ENCODE peak calls at places on chromosomes 2 and 18, in four cellular contexts. One of them, this sample, is unnamed.

GRCh38 chr2:150127995-150128394 is 359.5 kb downstream of the RND3 start:
- DNase-seq in Jurkat, Clone E6-1: no peak
- DNase-seq in gastrocnemius medialis: no peak
- DNase-seq in cardiac fibroblast: peak; percentile 62
- DNase-seq in this sample: no peak

GRCh38 chr2:226087051-226087450 is 687.5 kb downstream of the NYAP2 start:
- DNase-seq in gastrocnemius medialis: peak; percentile 18
- DNase-seq in Jurkat, Clone E6-1: no peak
- DNase-seq in cardiac fibroblast: no peak
- DNase-seq in this sample: no peak

GRCh38 chr2:66717491-66717890 is 282.6 kb downstream of the MEIS1 start:
- DNase-seq in Jurkat, Clone E6-1: no peak
- DNase-seq in cardiac fibroblast: no peak
- DNase-seq in gastrocnemius medialis: no peak
- DNase-seq in this sample: no peak

GRCh38 chr2:233857511-233858118 is 3.3 kb upstream of the HJURP start:
- DNase-seq in Jurkat, Clone E6-1: no peak
- DNase-seq in cardiac fibroblast: peak; percentile 26
- DNase-seq in gastrocnemius medialis: no peak
- DNase-seq in this sample: no peak

GRCh38 chr2:135473567-135473966 is 57.5 kb downstream of the ZRANB3 start:
- DNase-seq in Jurkat, Clone E6-1: peak; percentile 25
- DNase-seq in cardiac fibroblast: peak; percentile 44
- DNase-seq in gastrocnemius medialis: no peak
- DNase-seq in this sample: no peak

GRCh38 chr18:58195278-58195721 is 151.3 kb downstream of the NEDD4L start:
- DNase-seq in Jurkat, Clone E6-1: no peak
- DNase-seq in cardiac fibroblast: no peak
- DNase-seq in gastrocnemius medialis: no peak
- DNase-seq in this sample: no peak

GRCh38 chr2:26809876-26810577 is 24.2 kb downstream of the CENPA start:
- DNase-seq in gastrocnemius medialis: no peak
- DNase-seq in Jurkat, Clone E6-1: peak; percentile 95
- DNase-seq in cardiac fibroblast: no peak
- DNase-seq in this sample: no peak

GRCh38 chr2:130824492-130825061 is 12.1 kb upstream of the ARHGEF4 start:
- DNase-seq in Jurkat, Clone E6-1: peak; percentile 61
- DNase-seq in cardiac fibroblast: peak; percentile 89
- DNase-seq in gastrocnemius medialis: no peak
- DNase-seq in this sample: peak; percentile 72

GRCh38 chr2:164542584-164543021 is 78.7 kb downstream of the GRB14 start:
- DNase-seq in gastrocnemius medialis: no peak
- DNase-seq in Jurkat, Clone E6-1: no peak
- DNase-seq in cardiac fibroblast: peak; percentile 57
- DNase-seq in this sample: peak; percentile 27

GRCh38 chr2:19228720-19229119 is 129.7 kb downstream of the OSR1 start:
- DNase-seq in Jurkat, Clone E6-1: no peak
- DNase-seq in gastrocnemius medialis: no peak
- DNase-seq in cardiac fibroblast: no peak
- DNase-seq in this sample: no peak

GRCh38 chr2:39657538-39657937 is 8.2 kb upstream of the TMEM178A start:
- DNase-seq in cardiac fibroblast: no peak
- DNase-seq in gastrocnemius medialis: no peak
- DNase-seq in Jurkat, Clone E6-1: no peak
- DNase-seq in this sample: no peak

GRCh38 chr2:10220516-10221391 is 82.0 kb upstream of the HPCAL1 start:
- DNase-seq in Jurkat, Clone E6-1: no peak
- DNase-seq in cardiac fibroblast: peak; percentile 45
- DNase-seq in gastrocnemius medialis: no peak
- DNase-seq in this sample: peak; percentile 52

GRCh38 chr2:25566694-25567093 is 106.7 kb downstream of the DTNB start:
- DNase-seq in gastrocnemius medialis: no peak
- DNase-seq in Jurkat, Clone E6-1: no peak
- DNase-seq in cardiac fibroblast: peak; percentile 74
- DNase-seq in this sample: no peak

GRCh38 chr2:58585233-58585632 is 344.1 kb upstream of the FANCL start:
- DNase-seq in Jurkat, Clone E6-1: no peak
- DNase-seq in gastrocnemius medialis: no peak
- DNase-seq in cardiac fibroblast: no peak
- DNase-seq in this sample: no peak

GRCh38 chr2:174835797-174836255 is 71.6 kb upstream of the CHRNA1 start:
- DNase-seq in gastrocnemius medialis: no peak
- DNase-seq in Jurkat, Clone E6-1: no peak
- DNase-seq in cardiac fibroblast: peak; percentile 83
- DNase-seq in this sample: peak; percentile 80

GRCh38 chr2:159811232-159811631 is 13.2 kb upstream of the CD302 start:
- DNase-seq in cardiac fibroblast: no peak
- DNase-seq in gastrocnemius medialis: no peak
- DNase-seq in Jurkat, Clone E6-1: no peak
- DNase-seq in this sample: no peak

GRCh38 chr2:131011481-131011880 is 81.8 kb downstream of the FAM168B start:
- DNase-seq in gastrocnemius medialis: no peak
- DNase-seq in Jurkat, Clone E6-1: no peak
- DNase-seq in cardiac fibroblast: no peak
- DNase-seq in this sample: no peak

GRCh38 chr2:16438571-16439294 is 226.9 kb downstream of the CYRIA start:
- DNase-seq in gastrocnemius medialis: no peak
- DNase-seq in cardiac fibroblast: no peak
- DNase-seq in Jurkat, Clone E6-1: peak; percentile 99
- DNase-seq in this sample: no peak

GRCh38 chr2:240958366-240959213 is 39.8 kb upstream of the SNED1 start:
- DNase-seq in Jurkat, Clone E6-1: no peak
- DNase-seq in cardiac fibroblast: no peak
- DNase-seq in gastrocnemius medialis: no peak
- DNase-seq in this sample: no peak

GRCh38 chr2:18413794-18414396 is 146.6 kb downstream of the RDH14 start:
- DNase-seq in gastrocnemius medialis: no peak
- DNase-seq in cardiac fibroblast: peak; percentile 81
- DNase-seq in Jurkat, Clone E6-1: no peak
- DNase-seq in this sample: peak; percentile 37

GRCh38 chr2:27992787-27993747 is 102.5 kb downstream of the BABAM2 start:
- DNase-seq in gastrocnemius medialis: no peak
- DNase-seq in cardiac fibroblast: peak; percentile 59
- DNase-seq in Jurkat, Clone E6-1: no peak
- DNase-seq in this sample: no peak

GRCh38 chr18:10444314-10445006 is 10.0 kb upstream of the APCDD1 start:
- DNase-seq in Jurkat, Clone E6-1: no peak
- DNase-seq in cardiac fibroblast: no peak
- DNase-seq in gastrocnemius medialis: no peak
- DNase-seq in this sample: no peak

GRCh38 chr18:1017227-1017626 is 112.6 kb downstream of the ADCYAP1 start:
- DNase-seq in Jurkat, Clone E6-1: no peak
- DNase-seq in cardiac fibroblast: no peak
- DNase-seq in gastrocnemius medialis: no peak
- DNase-seq in this sample: no peak

GRCh38 chr2:64646007-64646880 is 7.5 kb downstream of the SERTAD2 start:
- DNase-seq in cardiac fibroblast: peak; percentile 85
- DNase-seq in gastrocnemius medialis: peak; percentile 63
- DNase-seq in Jurkat, Clone E6-1: peak; percentile 73
- DNase-seq in this sample: no peak

GRCh38 chr2:234632527-234633391 is 135.9 kb upstream of the ARL4C start:
- DNase-seq in Jurkat, Clone E6-1: no peak
- DNase-seq in cardiac fibroblast: peak; percentile 61
- DNase-seq in gastrocnemius medialis: no peak
- DNase-seq in this sample: peak; percentile 78

GRCh38 chr2:231717281-231718180 is 9.2 kb downstream of the PTMA start:
- DNase-seq in gastrocnemius medialis: no peak
- DNase-seq in cardiac fibroblast: peak; percentile 25
- DNase-seq in Jurkat, Clone E6-1: peak; percentile 76
- DNase-seq in this sample: no peak

GRCh38 chr2:15770148-15770547 is 170.2 kb upstream of the MYCN start:
- DNase-seq in gastrocnemius medialis: no peak
- DNase-seq in Jurkat, Clone E6-1: no peak
- DNase-seq in cardiac fibroblast: no peak
- DNase-seq in this sample: no peak

GRCh38 chr18:8776013-8776515 is 70.7 kb downstream of the MTCL1 start:
- DNase-seq in gastrocnemius medialis: no peak
- DNase-seq in cardiac fibroblast: no peak
- DNase-seq in Jurkat, Clone E6-1: no peak
- DNase-seq in this sample: no peak

GRCh38 chr2:18423636-18424035 is 136.8 kb downstream of the RDH14 start:
- DNase-seq in gastrocnemius medialis: no peak
- DNase-seq in cardiac fibroblast: no peak
- DNase-seq in Jurkat, Clone E6-1: no peak
- DNase-seq in this sample: no peak

GRCh38 chr2:128941676-128942075 is 623.0 kb upstream of the HS6ST1 start:
- DNase-seq in gastrocnemius medialis: no peak
- DNase-seq in Jurkat, Clone E6-1: no peak
- DNase-seq in cardiac fibroblast: no peak
- DNase-seq in this sample: no peak

GRCh38 chr2:101124061-101124460 is 27.1 kb downstream of the TBC1D8 start:
- DNase-seq in gastrocnemius medialis: no peak
- DNase-seq in cardiac fibroblast: no peak
- DNase-seq in Jurkat, Clone E6-1: no peak
- DNase-seq in this sample: no peak

GRCh38 chr18:23377669-23378469 is 75.2 kb upstream of the RIOK3 start:
- DNase-seq in gastrocnemius medialis: no peak
- DNase-seq in cardiac fibroblast: peak; percentile 84
- DNase-seq in Jurkat, Clone E6-1: no peak
- DNase-seq in this sample: peak; percentile 63

GRCh38 chr18:34222025-34222395 is 2.7 kb downstream of the NOL4 start:
- DNase-seq in gastrocnemius medialis: no peak
- DNase-seq in cardiac fibroblast: no peak
- DNase-seq in Jurkat, Clone E6-1: no peak
- DNase-seq in this sample: no peak
- H3K4me3 ChIP-seq in gastrocnemius medialis: peak overlapping the region; percentile 48
- H3K4me3 ChIP-seq in cardiac fibroblast: no peak overlapping the region
- H3K4me3 ChIP-seq in Jurkat, Clone E6-1: no peak overlapping the region
- H3K4me3 ChIP-seq in this sample: no peak overlapping the region

GRCh38 chr2:162838141-162838500 is 446 bp downstream of the KCNH7 start:
- DNase-seq in Jurkat, Clone E6-1: no peak
- DNase-seq in gastrocnemius medialis: no peak
- DNase-seq in cardiac fibroblast: no peak
- DNase-seq in this sample: no peak
- H3K4me3 ChIP-seq in Jurkat, Clone E6-1: no peak overlapping the region
- H3K4me3 ChIP-seq in gastrocnemius medialis: no peak overlapping the region
- H3K4me3 ChIP-seq in cardiac fibroblast: no peak overlapping the region
- H3K4me3 ChIP-seq in this sample: no peak overlapping the region

DNA sequence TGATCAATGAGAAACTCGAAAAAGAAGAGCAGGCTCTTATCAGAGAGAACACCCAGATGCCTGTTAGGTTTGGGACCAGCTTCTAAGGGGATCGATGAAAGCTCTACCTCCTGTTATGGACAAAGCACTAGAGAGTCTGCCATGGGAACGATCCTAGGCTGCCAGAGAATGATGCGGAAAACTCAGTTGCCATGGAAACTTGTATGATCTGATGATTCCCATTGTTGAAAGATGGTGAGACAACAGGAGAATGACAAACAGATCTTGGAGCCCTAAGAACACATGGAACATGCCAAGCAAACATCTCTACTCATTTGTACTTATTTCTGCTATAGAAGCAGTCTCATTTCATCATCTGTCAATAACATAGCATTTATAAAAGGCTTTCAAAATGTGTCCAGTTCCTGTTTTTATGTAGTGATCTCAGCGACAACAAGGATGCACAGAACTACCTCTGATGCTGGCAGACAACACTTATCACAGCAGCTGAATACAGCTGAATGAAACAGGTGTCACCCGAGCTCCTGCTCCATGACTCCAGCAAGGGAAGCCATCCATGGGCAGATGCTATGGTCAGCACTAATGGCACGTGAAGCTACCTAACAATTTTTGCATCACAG is 59.6 kb downstream of the NCKAP5 start:
- DNase-seq in Jurkat, Clone E6-1: no peak
- DNase-seq in gastrocnemius medialis: no peak
- DNase-seq in cardiac fibroblast: no peak
- DNase-seq in this sample: no peak
- H3K4me3 ChIP-seq in Jurkat, Clone E6-1: no peak overlapping the region
- H3K4me3 ChIP-seq in gastrocnemius medialis: no peak overlapping the region
- H3K4me3 ChIP-seq in cardiac fibroblast: no peak overlapping the region
- H3K4me3 ChIP-seq in this sample: no peak overlapping the region

GRCh38 chr2:237510502-237511217 is 23.6 kb downstream of the MLPH start:
- DNase-seq in gastrocnemius medialis: no peak
- DNase-seq in cardiac fibroblast: no peak
- DNase-seq in Jurkat, Clone E6-1: no peak
- DNase-seq in this sample: no peak
- H3K4me3 ChIP-seq in gastrocnemius medialis: no peak overlapping the region
- H3K4me3 ChIP-seq in cardiac fibroblast: no peak overlapping the region
- H3K4me3 ChIP-seq in Jurkat, Clone E6-1: no peak overlapping the region
- H3K4me3 ChIP-seq in this sample: no peak overlapping the region

DNA sequence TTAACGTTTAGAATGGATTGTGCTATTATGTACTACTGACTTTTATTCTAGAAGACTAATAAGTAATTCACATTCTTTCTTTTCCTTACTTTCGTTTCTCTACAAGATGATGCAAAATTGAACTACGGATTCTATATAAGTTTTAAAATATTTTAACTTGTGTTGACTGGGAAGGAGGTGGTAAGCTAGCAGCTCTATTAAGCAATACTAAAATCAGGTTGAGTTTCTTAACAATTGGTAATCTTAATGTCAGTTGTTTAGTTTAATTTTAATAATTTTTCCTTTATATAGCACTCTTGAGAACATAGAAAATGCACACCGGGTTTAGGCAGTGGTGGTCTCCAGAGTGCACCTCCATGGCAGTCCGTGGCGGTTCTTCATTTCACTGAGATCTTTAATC is 215.2 kb downstream of the MCFD2 start:
- DNase-seq in gastrocnemius medialis: no peak
- DNase-seq in Jurkat, Clone E6-1: no peak
- DNase-seq in cardiac fibroblast: no peak
- DNase-seq in this sample: no peak
- H3K4me3 ChIP-seq in gastrocnemius medialis: peak overlapping the region; percentile 62
- H3K4me3 ChIP-seq in Jurkat, Clone E6-1: no peak overlapping the region
- H3K4me3 ChIP-seq in cardiac fibroblast: peak overlapping the region; percentile 88
- H3K4me3 ChIP-seq in this sample: peak overlapping the region; percentile 98

GRCh38 chr2:117621330-117621729 is 193.2 kb upstream of the DDX18 start:
- DNase-seq in Jurkat, Clone E6-1: no peak
- DNase-seq in gastrocnemius medialis: no peak
- DNase-seq in cardiac fibroblast: no peak
- DNase-seq in this sample: no peak
- H3K4me3 ChIP-seq in Jurkat, Clone E6-1: no peak overlapping the region
- H3K4me3 ChIP-seq in gastrocnemius medialis: no peak overlapping the region
- H3K4me3 ChIP-seq in cardiac fibroblast: no peak overlapping the region
- H3K4me3 ChIP-seq in this sample: no peak overlapping the region